ENCODE peak calls at places on chromosomes 5 and 9, in nine cellular contexts. One of them, this sample, is unnamed.

GRCh38 chr5:133844836-133845235 is 123.6 kb downstream of the C5orf15 start:
- DNase-seq in non-pigmented ciliary epithelial cell: no peak
- DNase-seq in foreskin fibroblast: no peak
- DNase-seq in NCI-H460: no peak
- DNase-seq in HT-29: no peak
- DNase-seq in NCI-H526 treated with DMSO at 0.1 percent for 48 hours: no peak
- DNase-seq in Daoy: no peak
- DNase-seq in brain microvascular endothelial cell: no peak
- DNase-seq in amniotic stem cell: no peak
- DNase-seq in this sample: no peak

GRCh38 chr5:149345892-149346222 is 558 bp downstream of the GRPEL2 start:
- DNase-seq in Daoy: peak; percentile 12
- DNase-seq in non-pigmented ciliary epithelial cell: no peak
- DNase-seq in NCI-H526 treated with DMSO at 0.1 percent for 48 hours: no peak
- DNase-seq in foreskin fibroblast: peak; percentile 60
- DNase-seq in amniotic stem cell: no peak
- DNase-seq in NCI-H460: no peak
- DNase-seq in brain microvascular endothelial cell: no peak
- DNase-seq in HT-29: peak; percentile 35
- DNase-seq in this sample: no peak

GRCh38 chr9:4328723-4329122 is 28.9 kb upstream of the GLIS3 start:
- DNase-seq in NCI-H460: no peak
- DNase-seq in brain microvascular endothelial cell: no peak
- DNase-seq in amniotic stem cell: no peak
- DNase-seq in HT-29: no peak
- DNase-seq in foreskin fibroblast: peak; percentile 45
- DNase-seq in non-pigmented ciliary epithelial cell: no peak
- DNase-seq in NCI-H526 treated with DMSO at 0.1 percent for 48 hours: no peak
- DNase-seq in Daoy: peak; percentile 28
- DNase-seq in this sample: no peak

GRCh38 chr5:172834570-172835245 is 657 bp downstream of the ERGIC1 start:
- DNase-seq in HT-29: no peak
- DNase-seq in Daoy: no peak
- DNase-seq in foreskin fibroblast: peak; percentile 57
- DNase-seq in non-pigmented ciliary epithelial cell: no peak
- DNase-seq in NCI-H460: no peak
- DNase-seq in brain microvascular endothelial cell: no peak
- DNase-seq in NCI-H526 treated with DMSO at 0.1 percent for 48 hours: no peak
- DNase-seq in amniotic stem cell: no peak
- DNase-seq in this sample: no peak

GRCh38 chr5:112604741-112605390 is 132.8 kb upstream of the APC start:
- DNase-seq in amniotic stem cell: no peak
- DNase-seq in NCI-H526 treated with DMSO at 0.1 percent for 48 hours: peak; percentile 7
- DNase-seq in foreskin fibroblast: peak; percentile 11
- DNase-seq in brain microvascular endothelial cell: no peak
- DNase-seq in Daoy: no peak
- DNase-seq in non-pigmented ciliary epithelial cell: no peak
- DNase-seq in HT-29: peak; percentile 54
- DNase-seq in NCI-H460: no peak
- DNase-seq in this sample: no peak

GRCh38 chr9:370081-370480 is 155.4 kb downstream of the DOCK8 start:
- DNase-seq in NCI-H526 treated with DMSO at 0.1 percent for 48 hours: no peak
- DNase-seq in NCI-H460: no peak
- DNase-seq in brain microvascular endothelial cell: no peak
- DNase-seq in non-pigmented ciliary epithelial cell: no peak
- DNase-seq in foreskin fibroblast: no peak
- DNase-seq in Daoy: no peak
- DNase-seq in amniotic stem cell: no peak
- DNase-seq in HT-29: no peak
- DNase-seq in this sample: no peak

GRCh38 chr5:157574456-157575095 is 999 bp downstream of the ADAM19 start:
- DNase-seq in foreskin fibroblast: no peak
- DNase-seq in NCI-H460: no peak
- DNase-seq in brain microvascular endothelial cell: no peak
- DNase-seq in non-pigmented ciliary epithelial cell: no peak
- DNase-seq in Daoy: no peak
- DNase-seq in NCI-H526 treated with DMSO at 0.1 percent for 48 hours: no peak
- DNase-seq in amniotic stem cell: no peak
- DNase-seq in HT-29: no peak
- DNase-seq in this sample: no peak

GRCh38 chr5:72848474-72849428 is 32.3 kb downstream of the TNPO1 start:
- DNase-seq in Daoy: peak; percentile 51
- DNase-seq in amniotic stem cell: no peak
- DNase-seq in non-pigmented ciliary epithelial cell: no peak
- DNase-seq in foreskin fibroblast: peak; percentile 68
- DNase-seq in NCI-H460: no peak
- DNase-seq in NCI-H526 treated with DMSO at 0.1 percent for 48 hours: peak; percentile 9
- DNase-seq in brain microvascular endothelial cell: peak; percentile 14
- DNase-seq in HT-29: peak; percentile 51
- DNase-seq in this sample: peak; percentile 17

GRCh38 chr9:69471433-69471832 is 146.4 kb downstream of the ENTREP1 start:
- DNase-seq in HT-29: peak; percentile 44
- DNase-seq in NCI-H460: no peak
- DNase-seq in non-pigmented ciliary epithelial cell: peak; percentile 19
- DNase-seq in NCI-H526 treated with DMSO at 0.1 percent for 48 hours: no peak
- DNase-seq in amniotic stem cell: no peak
- DNase-seq in Daoy: no peak
- DNase-seq in foreskin fibroblast: peak; percentile 14
- DNase-seq in brain microvascular endothelial cell: no peak
- DNase-seq in this sample: no peak

GRCh38 chr9:137697193-137697592 is 78.4 kb downstream of the EHMT1 start:
- DNase-seq in amniotic stem cell: no peak
- DNase-seq in non-pigmented ciliary epithelial cell: no peak
- DNase-seq in NCI-H526 treated with DMSO at 0.1 percent for 48 hours: no peak
- DNase-seq in brain microvascular endothelial cell: no peak
- DNase-seq in foreskin fibroblast: no peak
- DNase-seq in NCI-H460: no peak
- DNase-seq in Daoy: no peak
- DNase-seq in HT-29: no peak
- DNase-seq in this sample: no peak

GRCh38 chr5:9035346-9035745 is 510.5 kb downstream of the SEMA5A start:
- DNase-seq in NCI-H526 treated with DMSO at 0.1 percent for 48 hours: no peak
- DNase-seq in Daoy: no peak
- DNase-seq in non-pigmented ciliary epithelial cell: no peak
- DNase-seq in NCI-H460: no peak
- DNase-seq in HT-29: no peak
- DNase-seq in foreskin fibroblast: no peak
- DNase-seq in brain microvascular endothelial cell: no peak
- DNase-seq in amniotic stem cell: no peak
- DNase-seq in this sample: no peak

GRCh38 chr5:149126898-149127297 is 14.4 kb upstream of the ABLIM3 start:
- DNase-seq in amniotic stem cell: no peak
- DNase-seq in NCI-H460: no peak
- DNase-seq in brain microvascular endothelial cell: no peak
- DNase-seq in non-pigmented ciliary epithelial cell: no peak
- DNase-seq in NCI-H526 treated with DMSO at 0.1 percent for 48 hours: no peak
- DNase-seq in Daoy: no peak
- DNase-seq in foreskin fibroblast: peak; percentile 42
- DNase-seq in HT-29: peak; percentile 30
- DNase-seq in this sample: no peak

GRCh38 chr9:4762889-4763521 is 22.0 kb upstream of the AK3 start:
- DNase-seq in brain microvascular endothelial cell: peak; percentile 20
- DNase-seq in amniotic stem cell: no peak
- DNase-seq in NCI-H526 treated with DMSO at 0.1 percent for 48 hours: no peak
- DNase-seq in NCI-H460: no peak
- DNase-seq in Daoy: peak; percentile 41
- DNase-seq in foreskin fibroblast: peak; percentile 57
- DNase-seq in non-pigmented ciliary epithelial cell: no peak
- DNase-seq in HT-29: no peak
- DNase-seq in this sample: no peak

GRCh38 chr5:120304653-120305052 is 159.4 kb upstream of the PRR16 start:
- DNase-seq in brain microvascular endothelial cell: no peak
- DNase-seq in non-pigmented ciliary epithelial cell: no peak
- DNase-seq in Daoy: peak; percentile 27
- DNase-seq in foreskin fibroblast: peak; percentile 85
- DNase-seq in amniotic stem cell: peak; percentile 1
- DNase-seq in NCI-H526 treated with DMSO at 0.1 percent for 48 hours: no peak
- DNase-seq in HT-29: no peak
- DNase-seq in NCI-H460: no peak
- DNase-seq in this sample: no peak

This sample was measured in effector memory CD4-positive, alpha-beta T cell.